ENCODE peak calls at places on chromosomes 2 and 18, in four cellular contexts. E is breast epithelium, K is GM23338, O is stomach. Y is an unnamed sample.

GRCh38 chr2:191412353-191412752 is 167.1 kb downstream of the MYO1B start:
- DNase-seq in K (no peak), E (no peak), O (no peak), Y (no peak)

GRCh38 chr18:32373995-32374394 is 96.7 kb downstream of the GAREM1 start:
- DNase-seq in E (no peak), K (no peak), O (no peak), Y (no peak)

GRCh38 chr2:30706534-30707303 is 100.5 kb downstream of the CAPN13 start:
- DNase-seq in E (peak), O (peak), K (peak), Y (peak)

GRCh38 chr2:145411493-145411892 is 891.6 kb upstream of the ZEB2 start:
- DNase-seq in K (no peak), E (no peak), O (no peak), Y (no peak)

GRCh38 chr2:39218401-39218800 is 25.4 kb downstream of the CDKL4 start:
- DNase-seq in O (no peak), K (no peak), E (no peak), Y (no peak)

GRCh38 chr2:96088340-96089335 is 27.7 kb downstream of the ADRA2B start:
- DNase-seq in E (peak), O (peak), K (no peak), Y (peak)

GRCh38 chr18:11149441-11150270 is at the start of gene PIEZO2:
- DNase-seq in K (peak), E (no peak), O (peak), Y (no peak)

GRCh38 chr2:26174691-26175181 is 1.8 kb downstream of the GAREM2 start:
- DNase-seq in E (no peak), O (no peak), K (no peak), Y (no peak)

GRCh38 chr2:127157651-127158460 is 50.9 kb upstream of the BIN1 start:
- DNase-seq in K (peak), E (no peak), O (peak), Y (peak)

GRCh38 chr18:61203151-61203550 is 130.1 kb upstream of the CDH20 start:
- DNase-seq in K (no peak), E (no peak), O (no peak), Y (no peak)

GRCh38 chr2:210198326-210198725 is 26.9 kb downstream of the ACADL start:
- DNase-seq in K (no peak), E (no peak), O (no peak), Y (no peak)

GRCh38 chr2:38535745-38536506 is 66.8 kb downstream of the HNRNPLL start:
- DNase-seq in K (peak), E (peak), O (peak), Y (no peak)

GRCh38 chr18:66616523-66616983 is 12.7 kb upstream of the CDH19 start:
- DNase-seq in O (no peak), K (peak), E (no peak), Y (no peak)

GRCh38 chr18:77763530-77763929 is 513.9 kb downstream of the GALR1 start:
- DNase-seq in E (no peak), O (no peak), K (no peak), Y (no peak)

GRCh38 chr2:30026091-30027055 is 105.0 kb upstream of the ALK start:
- DNase-seq in O (peak), K (peak), E (peak), Y (peak)

GRCh38 chr2:26683583-26683982 is 8.9 kb upstream of the KCNK3 start:
- DNase-seq in E (no peak), K (no peak), O (no peak), Y (no peak)

GRCh38 chr2:166628478-166629136 is 134.6 kb upstream of the SCN7A start:
- DNase-seq in E (no peak), O (no peak), K (peak), Y (no peak)

DNA sequence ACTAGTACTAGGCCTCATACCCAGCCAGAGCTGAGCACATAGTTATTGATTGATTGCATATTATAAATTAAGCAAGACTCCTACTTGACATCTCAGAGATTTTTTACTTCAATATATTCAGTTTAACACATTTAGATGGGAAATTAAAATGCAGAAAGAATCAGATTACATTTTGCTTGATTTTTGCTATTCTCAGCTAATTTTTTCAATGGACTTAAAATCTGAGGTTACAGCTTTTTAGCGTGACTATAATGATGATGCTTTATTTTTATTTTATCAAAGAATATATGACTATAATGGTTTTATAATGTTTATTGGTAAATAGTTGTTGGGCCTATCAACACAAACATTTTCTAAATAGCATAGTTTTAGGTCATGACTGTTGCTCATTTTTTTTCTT is 493.0 kb upstream of the CNTNAP5 start:
- DNase-seq in O (no peak), K (no peak), E (no peak), Y (no peak)
- TF ChIP-seq POLR2AphosphoS5 in O (no peak), K (no peak), E (no peak), Y (no peak)

GRCh38 chr2:62270728-62271127 is 74.8 kb downstream of the B3GNT2 start:
- DNase-seq in E (peak), K (no peak), O (peak), Y (no peak)
- TF ChIP-seq POLR2AphosphoS5 in E (no peak), K (no peak), O (no peak), Y (no peak)

GRCh38 chr2:152367547-152368250 is 32.7 kb downstream of the FMNL2 start:
- DNase-seq in O (no peak), K (no peak), E (no peak), Y (no peak)

GRCh38 chr2:152372438-152372984 is 37.5 kb downstream of the FMNL2 start:
- DNase-seq in E (no peak), O (no peak), K (no peak), Y (no peak)

GRCh38 chr2:152363933-152364332 is 29.0 kb downstream of the FMNL2 start:
- DNase-seq in E (no peak), K (no peak), O (no peak), Y (no peak)

GRCh38 chr2:152370783-152371182 is 35.8 kb downstream of the FMNL2 start:
- DNase-seq in E (no peak), O (no peak), K (no peak), Y (no peak)

DNA sequence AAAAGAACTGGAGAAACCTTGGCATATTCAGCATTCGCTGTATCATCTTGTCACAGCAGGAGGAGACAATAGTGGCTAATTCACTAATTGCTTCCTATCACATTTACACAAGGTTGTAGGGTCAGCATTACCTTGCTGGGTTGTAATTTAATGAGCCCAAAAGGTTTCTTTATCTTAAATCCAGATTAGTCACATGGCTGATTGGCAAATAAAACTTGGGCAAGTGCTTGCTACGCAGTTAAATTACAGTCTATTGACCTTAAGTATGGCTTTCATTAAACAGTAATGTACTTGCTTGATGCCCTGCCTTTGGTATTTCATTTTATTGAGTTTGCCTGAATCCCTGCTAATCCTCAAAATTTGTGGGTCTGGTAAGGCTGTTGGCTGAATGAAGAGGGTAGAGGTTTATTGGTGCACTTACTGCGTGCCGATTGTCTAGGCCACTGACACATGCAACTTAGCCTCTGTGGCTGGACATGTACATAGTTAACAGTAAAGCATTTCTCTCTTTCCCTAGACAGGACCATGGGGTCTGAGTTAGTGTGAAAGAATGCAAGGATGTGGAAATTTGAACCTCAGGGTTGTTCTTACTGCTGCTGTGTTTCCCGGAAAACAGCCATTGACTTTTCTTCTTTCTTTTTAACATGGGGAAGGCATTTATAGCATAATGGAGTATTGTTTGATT is 34.3 kb downstream of the FMNL2 start:
- DNase-seq in O (no peak), E (no peak), K (no peak), Y (no peak)
- TF ChIP-seq POLR2AphosphoS5 in O (no peak), E (no peak), K (no peak), Y (no peak)

DNA sequence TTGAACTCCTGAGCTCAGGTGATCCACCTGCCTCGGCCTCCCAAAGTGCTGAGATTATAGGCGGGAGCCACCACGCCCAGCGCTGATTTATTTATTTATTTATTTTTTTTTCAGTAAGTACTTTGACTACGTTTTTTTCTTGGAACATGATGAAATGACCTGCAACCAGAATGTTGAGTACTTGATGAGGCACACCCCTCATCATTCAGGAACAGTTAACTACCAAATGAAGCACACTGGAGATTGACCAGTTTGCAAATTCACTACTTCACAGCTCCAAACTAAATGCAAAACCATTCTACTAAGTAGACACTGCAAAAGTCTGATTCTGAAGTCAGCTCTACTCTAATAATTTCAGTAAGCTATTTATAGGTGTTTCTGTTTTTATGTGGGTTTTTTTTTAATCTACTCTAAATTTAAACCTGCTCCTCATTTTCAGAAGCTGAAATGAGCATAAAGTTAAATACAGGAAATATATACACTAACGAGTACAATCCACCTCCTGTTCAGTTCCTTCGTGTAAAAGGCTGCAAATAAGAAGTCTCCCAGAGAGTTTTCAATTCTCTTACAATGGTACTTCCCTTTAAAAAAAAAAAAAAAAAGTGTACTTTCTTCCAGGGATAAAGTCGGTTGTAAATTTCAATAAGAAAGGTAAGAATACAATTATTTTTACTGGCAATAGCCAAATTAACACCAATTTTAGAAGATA is 1.4 kb downstream of the GFPT1 start:
- DNase-seq in O (no peak), K (no peak), E (no peak), Y (no peak)
- TF ChIP-seq POLR2AphosphoS5 in O (no peak), K (no peak), E (no peak), Y (no peak)

GRCh38 chr18:63412949-63413348 is 9.3 kb downstream of the VPS4B start:
- DNase-seq in K (no peak), E (no peak), O (no peak), Y (no peak)

GRCh38 chr18:63410792-63411191 is 11.5 kb downstream of the VPS4B start:
- DNase-seq in E (no peak), O (no peak), K (no peak), Y (no peak)

GRCh38 chr18:63407734-63408133 is 14.5 kb downstream of the VPS4B start:
- DNase-seq in E (no peak), O (no peak), K (no peak), Y (no peak)

GRCh38 chr18:63405986-63406385 is 16.3 kb downstream of the VPS4B start:
- DNase-seq in K (no peak), O (no peak), E (peak), Y (no peak)

DNA sequence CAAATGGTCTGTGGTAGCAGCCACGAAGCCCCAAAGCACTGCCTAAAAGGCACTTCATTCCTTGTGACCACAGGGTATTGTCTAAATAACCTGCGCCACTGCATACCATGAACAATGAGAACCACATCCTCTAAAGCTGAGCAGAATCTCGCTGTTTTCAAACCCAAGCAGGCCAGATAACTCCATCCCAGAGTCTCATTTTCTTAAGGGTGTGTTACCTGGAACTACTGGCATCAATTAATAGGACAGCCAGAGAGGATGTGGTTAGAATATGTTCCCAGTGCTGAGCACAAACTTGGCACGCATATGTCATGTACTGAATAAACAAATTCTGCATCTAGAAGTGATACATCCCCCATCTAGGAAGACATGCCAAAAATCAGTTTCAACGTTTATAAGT is 13.0 kb downstream of the VPS4B start:
- DNase-seq in K (no peak), E (no peak), O (no peak), Y (no peak)
- TF ChIP-seq POLR2AphosphoS5 in K (no peak), E (no peak), O (no peak), Y (no peak)

GRCh38 chr2:24489942-24490673 is 946 bp upstream of the NCOA1 start:
- DNase-seq in E (no peak), K (peak), O (no peak), Y (no peak)

GRCh38 chr2:24491626-24492282 is 700 bp downstream of the NCOA1 start:
- DNase-seq in K (peak), E (peak), O (peak), Y (no peak)

GRCh38 chr2:24492283-24493272 is 1.5 kb downstream of the NCOA1 start:
- DNase-seq in K (peak), O (no peak), E (no peak), Y (no peak)

GRCh38 chr2:24489465-24489864 is 1.6 kb upstream of the NCOA1 start:
- DNase-seq in K (peak), E (no peak), O (no peak), Y (no peak)

GRCh38 chr2:24490674-24491625 is at the start of gene NCOA1:
- DNase-seq in O (peak), K (peak), E (peak), Y (peak)
- TF ChIP-seq POLR2AphosphoS5 in O (peak), K (no peak), E (peak), Y (peak)

GRCh38 chr2:201242562-201243277 is 17.6 kb upstream of the CASP8 start:
- DNase-seq in O (no peak), E (no peak), K (no peak), Y (peak)
- TF ChIP-seq POLR2AphosphoS5 in O (no peak), E (no peak), K (no peak), Y (no peak)

DNA sequence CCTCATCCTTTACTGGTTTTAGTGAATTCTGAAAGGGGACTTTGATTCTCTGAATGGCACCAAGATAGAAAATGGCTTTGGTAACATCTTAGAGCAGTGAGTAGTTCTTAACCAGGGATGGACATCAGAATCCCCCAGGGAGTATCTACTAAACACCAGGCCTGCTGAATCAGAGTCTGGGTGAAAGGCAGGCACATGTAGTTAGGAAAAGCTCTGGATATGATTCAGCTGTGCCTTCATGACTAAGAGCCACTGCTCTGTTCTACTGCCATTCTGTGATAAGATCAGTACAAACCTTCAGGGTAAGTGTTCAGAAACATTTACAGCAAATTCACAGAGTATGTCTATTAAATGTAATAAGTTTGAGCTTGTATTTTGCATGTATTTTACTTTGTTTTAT is 46.2 kb upstream of the B3GNT2 start:
- DNase-seq in E (no peak), K (no peak), O (no peak), Y (no peak)
- TF ChIP-seq POLR2AphosphoS5 in E (no peak), K (no peak), O (no peak), Y (no peak)

GRCh38 chr2:241967096-241967495 is 97.6 kb downstream of the RTP5 start:
- DNase-seq in E (no peak), O (no peak), K (no peak), Y (no peak)

GRCh38 chr2:241970711-241971110 is 101.2 kb downstream of the RTP5 start:
- DNase-seq in O (no peak), E (no peak), K (no peak), Y (no peak)

GRCh38 chr2:241967745-241968144 is 98.2 kb downstream of the RTP5 start:
- DNase-seq in E (no peak), K (no peak), O (no peak), Y (no peak)

GRCh38 chr2:241966671-241967070 is 97.1 kb downstream of the RTP5 start:
- DNase-seq in E (no peak), O (no peak), K (no peak), Y (no peak)

DNA sequence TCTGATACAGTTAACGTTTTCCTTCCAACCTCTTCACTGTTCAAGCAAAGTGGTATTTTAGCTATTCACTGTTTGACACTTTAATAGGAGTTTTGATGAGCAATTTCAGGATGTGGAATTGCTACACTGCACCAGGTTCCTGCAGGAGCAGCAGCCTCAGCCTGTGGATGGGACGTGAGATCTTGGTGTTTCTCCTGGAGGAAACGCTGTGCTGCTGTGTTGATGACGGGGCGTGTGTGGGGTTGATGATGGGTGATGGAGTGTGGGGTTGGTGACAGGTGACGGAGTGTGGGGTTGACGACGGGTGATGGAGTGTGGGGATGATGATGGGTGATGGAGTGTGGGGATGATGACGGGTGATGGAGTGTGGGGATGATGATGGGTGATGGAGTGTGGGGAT is 98.9 kb downstream of the RTP5 start:
- DNase-seq in K (no peak), E (no peak), O (no peak), Y (no peak)
- TF ChIP-seq POLR2AphosphoS5 in K (no peak), E (no peak), O (no peak), Y (no peak)